ENCODE peak calls at places on chromosomes 11 and 22, in six cellular contexts. H is sigmoid colon, Q is NCI-H2081, E is body of pancreas, P is head of caudate nucleus, X is choroid plexus epithelial cell. U is an unnamed sample.

GRCh38 chr11:62665630-62666258 is 632 bp downstream of the CSKMT start:
- DNase-seq in E (peak), H (peak), P (peak), Q (peak), X (peak), U (peak)

GRCh38 chr11:126415128-126415527 is 59.6 kb downstream of the ST3GAL4 start:
- DNase-seq in X (no peak), E (peak), Q (no peak), H (peak), P (peak), U (peak)

GRCh38 chr11:38818720-38819119 is 2220.7 kb upstream of the RAG2 start:
- DNase-seq in E (no peak), P (no peak), X (peak), H (no peak), Q (no peak), U (no peak)

GRCh38 chr11:131688056-131688693 is 317.8 kb downstream of the NTM start:
- DNase-seq in Q (peak), H (no peak), X (peak), P (peak), E (peak), U (peak)

GRCh38 chr22:50148991-50149721 is 21.4 kb upstream of the PANX2 start:
- DNase-seq in X (peak), H (no peak), P (peak), E (peak), Q (peak), U (peak)

GRCh38 chr11:72856551-72857342 is 42.5 kb downstream of the ATG16L2 start:
- DNase-seq in Q (no peak), E (no peak), P (no peak), H (no peak), X (peak), U (no peak)

GRCh38 chr11:123601136-123601535 is 53.3 kb downstream of the SCN3B start:
- DNase-seq in X (peak), P (no peak), Q (no peak), E (no peak), H (no peak), U (no peak)

GRCh38 chr11:15280393-15280792 is 165.7 kb downstream of the INSC start:
- DNase-seq in Q (no peak), X (no peak), E (no peak), P (no peak), H (no peak), U (no peak)

GRCh38 chr22:44151661-44152060 is 29.1 kb upstream of the PARVG start:
- DNase-seq in Q (no peak), P (no peak), E (no peak), X (peak), H (no peak), U (no peak)

GRCh38 chr11:32713496-32713895 is 81.0 kb downstream of the CCDC73 start:
- DNase-seq in X (peak), E (no peak), H (no peak), P (no peak), Q (no peak), U (no peak)

GRCh38 chr22:41469218-41469851 is 418 bp downstream of the ACO2 start:
- DNase-seq in H (peak), Q (no peak), E (peak), P (peak), X (peak), U (no peak)

GRCh38 chr22:18024956-18025720 is 777 bp upstream of the MICAL3 start:
- DNase-seq in P (peak), E (no peak), H (no peak), Q (no peak), X (no peak), U (no peak)

GRCh38 chr22:20867179-20868099 is 8.6 kb downstream of the SNAP29 start:
- DNase-seq in Q (no peak), E (peak), P (no peak), H (peak), X (peak), U (peak)

GRCh38 chr11:17991799-17992433 is 20.9 kb downstream of the SERGEF start:
- DNase-seq in Q (peak), P (peak), E (peak), X (peak), H (no peak), U (no peak)

GRCh38 chr22:24109649-24110048 is 71.6 kb upstream of the SUSD2 start:
- DNase-seq in Q (no peak), X (no peak), E (no peak), H (no peak), P (no peak), U (no peak)

GRCh38 chr11:7892751-7893356 is 38.2 kb downstream of the OR10A6 start:
- DNase-seq in E (peak), X (peak), H (no peak), Q (peak), P (peak), U (no peak)

GRCh38 chr22:42562282-42562681 is 8.5 kb downstream of the SERHL2 start:
- DNase-seq in H (no peak), Q (no peak), P (no peak), E (no peak), X (no peak), U (no peak)

GRCh38 chr22:28299760-28300159 is 379.9 kb downstream of the TTC28 start:
- DNase-seq in X (peak), E (peak), Q (no peak), P (peak), H (no peak), U (no peak)

GRCh38 chr22:39242809-39243442 is 1.9 kb downstream of the PDGFB start:
- DNase-seq in P (peak), E (peak), Q (no peak), H (no peak), X (no peak), U (no peak)

GRCh38 chr11:41950470-41951143 is 491.2 kb upstream of the LRRC4C start:
- DNase-seq in P (peak), X (no peak), E (no peak), H (no peak), Q (no peak), U (no peak)

GRCh38 chr11:110883266-110883665 is 171.0 kb upstream of the ARHGAP20 start:
- DNase-seq in P (no peak), X (no peak), H (no peak), Q (no peak), E (no peak), U (no peak)

GRCh38 chr22:40401532-40401931 is 31.1 kb downstream of the SGSM3 start:
- DNase-seq in E (peak), Q (no peak), H (no peak), X (no peak), P (no peak), U (peak)

GRCh38 chr11:66887531-66887930 is 30.7 kb downstream of the LRFN4 start:
- DNase-seq in P (no peak), Q (no peak), X (no peak), E (no peak), H (no peak), U (peak)

GRCh38 chr11:7548659-7549283 is 35.0 kb downstream of the PPFIBP2 start:
- DNase-seq in Q (peak), P (no peak), X (no peak), E (peak), H (no peak), U (peak)

GRCh38 chr22:45069925-45070324 is 60.1 kb upstream of the PHF21B start:
- DNase-seq in H (no peak), X (no peak), P (no peak), Q (no peak), E (no peak), U (no peak)

GRCh38 chr11:36265793-36266628 is 23.2 kb downstream of the COMMD9 start:
- DNase-seq in Q (peak), E (peak), P (peak), H (peak), X (peak), U (peak)

GRCh38 chr11:2472428-2473186 is 27.8 kb downstream of the KCNQ1 start:
- DNase-seq in X (no peak), E (no peak), Q (no peak), P (no peak), H (no peak), U (no peak)

GRCh38 chr22:50726643-50727340 is 11.2 kb upstream of the ACR start:
- DNase-seq in P (peak), Q (no peak), E (no peak), H (peak), X (no peak), U (peak)

GRCh38 chr22:28605362-28605761 is 74.3 kb downstream of the TTC28 start:
- DNase-seq in E (no peak), P (no peak), X (no peak), Q (no peak), H (no peak), U (no peak)

GRCh38 chr11:75437966-75438659 is 5.1 kb upstream of the KLHL35 start:
- DNase-seq in H (no peak), Q (no peak), P (no peak), X (no peak), E (no peak), U (peak)

GRCh38 chr11:34075178-34075820 is 23.8 kb downstream of the CAPRIN1 start:
- DNase-seq in E (no peak), P (no peak), H (no peak), Q (no peak), X (peak), U (no peak)

GRCh38 chr11:17379383-17380180 is 8.9 kb downstream of the KCNJ11 start:
- DNase-seq in Q (no peak), E (no peak), H (no peak), P (no peak), X (no peak), U (no peak)

GRCh38 chr11:201936-202335 is 5.3 kb downstream of the BET1L start:
- DNase-seq in E (no peak), H (no peak), X (no peak), P (no peak), Q (no peak), U (no peak)

GRCh38 chr11:9982127-9982795 is 311.8 kb downstream of the SBF2 start:
- DNase-seq in X (peak), H (no peak), Q (no peak), E (no peak), P (peak), U (no peak)

GRCh38 chr22:37334859-37335818 is 52.8 kb downstream of the CYTH4 start:
- DNase-seq in E (no peak), Q (no peak), P (no peak), H (no peak), X (no peak), U (no peak)

GRCh38 chr11:114348200-114349191 is 51.8 kb downstream of the C11orf71 start:
- DNase-seq in E (peak), P (peak), Q (peak), H (no peak), X (peak), U (no peak)

GRCh38 chr22:20549232-20549841 is 41.9 kb downstream of the MED15 start:
- DNase-seq in H (peak), Q (no peak), E (peak), X (peak), P (peak), U (peak)